ENCODE peak calls at places on chromosomes 13 and 19, in nine cellular contexts. H is colonic mucosa; D is thyroid gland; A is CD8-positive, alpha-beta T cell; Y is kidney; V is tibial artery; O is brain microvascular endothelial cell; Z is PC-3; E is H1. I is an unnamed sample.
A peak's percentile ranks its signal among the peaks of the same experiment; 100 is the strongest.

GRCh38 chr13:24713022-24713421 is 32.8 kb downstream of the ATP12A start:
- DNase-seq in H (no peak), D (peak; percentile 63), A (no peak), Y (no peak), V (no peak), O (no peak), Z (no peak), E (no peak), I (no peak)

GRCh38 chr19:1862424-1863307 is 713 bp downstream of the KLF16 start:
- DNase-seq in H (no peak), D (peak; percentile 32), A (peak; percentile 40), Y (peak; percentile 88), V (no peak), O (no peak), Z (peak; percentile 27), E (peak; percentile 73), I (no peak)

GRCh38 chr19:4077800-4078683 is 11.3 kb upstream of the ZBTB7A start:
- DNase-seq in H (peak; percentile 81), D (peak; percentile 63), A (peak; percentile 27), Y (peak; percentile 89), V (no peak), O (no peak), Z (peak; percentile 20), E (no peak), I (no peak)

GRCh38 chr13:46992383-46992952 is 95.6 kb upstream of the HTR2A start:
- DNase-seq in H (no peak), D (no peak), A (no peak), Y (no peak), V (no peak), O (peak; percentile 14), Z (peak; percentile 41), E (no peak), I (no peak)

GRCh38 chr19:1532003-1532402 is 8.1 kb downstream of the PLK5 start:
- DNase-seq in H (no peak), D (no peak), A (no peak), Y (no peak), V (no peak), O (no peak), Z (no peak), E (no peak), I (no peak)

GRCh38 chr13:76692326-76692725 is 193.9 kb downstream of the KCTD12 start:
- DNase-seq in H (no peak), D (no peak), A (no peak), Y (no peak), V (no peak), O (no peak), Z (no peak), E (no peak), I (no peak)

GRCh38 chr13:61146571-61146970 is 269.1 kb downstream of the PCDH20 start:
- DNase-seq in H (no peak), D (no peak), A (no peak), Y (no peak), V (no peak), O (no peak), Z (no peak), E (no peak), I (no peak)

GRCh38 chr13:64239372-64239771 is 2823.7 kb upstream of the PCDH20 start:
- DNase-seq in H (no peak), D (no peak), A (no peak), Y (no peak), V (no peak), O (no peak), Z (peak; percentile 47), E (no peak), I (no peak)

GRCh38 chr13:48965736-48966135 is 10.0 kb upstream of the FNDC3A start:
- DNase-seq in H (no peak), D (no peak), A (no peak), Y (no peak), V (no peak), O (no peak), Z (no peak), E (no peak), I (no peak)

GRCh38 chr13:98893361-98893760 is 84.5 kb downstream of the DOCK9 start:
- DNase-seq in H (no peak), D (no peak), A (no peak), Y (no peak), V (no peak), O (no peak), Z (no peak), E (no peak), I (no peak)

GRCh38 chr19:54209748-54210494 is 9.3 kb downstream of the RPS9 start:
- DNase-seq in H (peak; percentile 97), D (peak; percentile 93), A (no peak), Y (peak; percentile 95), V (peak; percentile 91), O (peak; percentile 99), Z (peak; percentile 99), E (no peak), I (no peak)

GRCh38 chr19:48750771-48751504 is 1.5 kb downstream of the FUT1 start:
- DNase-seq in H (no peak), D (no peak), A (no peak), Y (no peak), V (no peak), O (no peak), Z (no peak), E (no peak), I (no peak)

DNA sequence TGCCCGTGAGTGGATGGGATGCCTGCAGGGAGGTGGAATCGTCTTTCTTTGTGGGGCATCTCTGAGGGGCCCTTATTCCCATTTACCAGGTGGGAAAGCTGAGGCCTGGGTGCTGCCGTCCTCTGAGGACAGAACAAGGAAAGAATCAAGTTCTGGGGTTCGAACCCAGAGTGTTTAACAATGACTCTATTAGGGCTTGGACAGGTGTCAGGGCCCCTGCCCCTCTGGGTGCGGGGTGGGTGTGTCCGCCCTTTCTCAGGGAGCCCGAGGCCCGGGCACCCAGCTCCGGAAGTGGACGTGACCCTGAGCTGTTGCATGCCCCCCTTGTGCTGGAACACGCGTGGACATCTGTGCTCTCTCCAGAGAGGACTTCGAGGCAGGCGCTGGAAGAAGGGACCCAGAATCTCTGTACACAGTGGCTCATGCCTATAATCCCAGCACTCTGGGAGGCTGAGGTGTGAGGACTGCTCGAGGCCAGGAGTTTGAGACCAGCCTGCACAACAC is 10.8 kb downstream of the NDUFA11 start:
- DNase-seq in H (no peak), D (no peak), A (no peak), Y (no peak), V (no peak), O (no peak), Z (no peak), E (no peak), I (no peak)
- TF ChIP-seq CTCF in H (no peak), D (no peak), A (no peak), Y (no peak), V (no peak), O (no peak), Z (peak; percentile 16), E (no peak), I (no peak)

GRCh38 chr19:43471091-43471490 is 5.7 kb upstream of the LYPD3 start:
- DNase-seq in H (no peak), D (no peak), A (no peak), Y (no peak), V (no peak), O (no peak), Z (no peak), E (no peak), I (no peak)

GRCh38 chr19:43478323-43478722 is 12.9 kb upstream of the LYPD3 start:
- DNase-seq in H (no peak), D (no peak), A (no peak), Y (peak; percentile 6), V (no peak), O (no peak), Z (no peak), E (no peak), I (no peak)

GRCh38 chr19:43476606-43477005 is 11.2 kb upstream of the LYPD3 start:
- DNase-seq in H (no peak), D (no peak), A (no peak), Y (no peak), V (no peak), O (no peak), Z (peak; percentile 46), E (no peak), I (no peak)

GRCh38 chr19:43474487-43474886 is 9.1 kb upstream of the LYPD3 start:
- DNase-seq in H (no peak), D (no peak), A (no peak), Y (peak; percentile 39), V (no peak), O (no peak), Z (no peak), E (no peak), I (no peak)

DNA sequence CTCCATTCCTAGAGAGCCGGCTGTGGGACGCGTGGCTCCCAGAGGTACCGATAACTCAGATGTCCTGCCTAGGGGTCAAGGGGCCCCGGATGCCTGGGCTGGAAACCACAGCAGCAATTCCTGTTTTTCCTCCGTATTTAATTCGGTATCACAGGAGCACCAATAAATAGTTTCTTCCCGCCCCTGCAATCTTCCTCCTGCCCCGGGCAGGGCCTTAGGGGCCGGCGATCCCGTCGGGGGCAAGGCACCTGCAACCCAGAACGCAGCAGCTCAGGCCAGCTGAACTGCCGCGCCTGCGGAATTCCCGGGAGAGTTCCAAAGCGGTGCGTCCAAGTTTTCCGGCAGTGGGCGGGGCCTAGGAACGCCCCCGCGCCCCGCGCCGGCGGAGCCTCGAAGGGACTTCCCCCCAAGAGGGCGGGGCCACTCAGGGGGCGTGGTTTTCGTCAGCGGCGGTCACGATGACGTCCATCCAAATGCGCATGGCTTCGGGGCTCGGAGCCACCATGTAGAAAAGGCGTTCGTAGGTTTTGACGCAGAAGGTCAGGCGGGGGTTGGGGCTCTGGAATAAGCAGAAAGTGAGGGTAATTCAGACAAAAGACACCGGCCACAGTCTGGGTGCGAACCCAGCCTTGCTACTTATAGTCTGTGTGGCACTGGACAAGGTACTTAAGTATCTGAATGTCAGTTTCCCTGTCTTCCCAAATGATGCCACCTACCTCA is 9.7 kb upstream of the LYPD3 start:
- DNase-seq in H (peak; percentile 98), D (peak; percentile 87), A (peak; percentile 94), Y (peak; percentile 98), V (peak; percentile 97), O (peak; percentile 88), Z (peak; percentile 89), E (peak; percentile 100), I (no peak)
- H3K4me3 ChIP-seq in H (peak overlapping the region; percentile 13), D (no peak overlapping the region), A (peak overlapping the region; percentile 8), Y (peak overlapping the region; percentile 69), V (peak overlapping the region; percentile 41), O (peak overlapping the region; percentile 46), Z (peak overlapping the region; percentile 59), E (peak overlapping the region; percentile 30), I (peak overlapping the region; percentile 39)

GRCh38 chr19:16382775-16383543 is 58.3 kb downstream of the KLF2 start:
- DNase-seq in H (peak; percentile 88), D (no peak), A (peak; percentile 78), Y (peak; percentile 93), V (peak; percentile 93), O (peak; percentile 76), Z (peak; percentile 79), E (peak; percentile 91), I (no peak)
- TF ChIP-seq CTCF in H (peak; percentile 63), D (peak; percentile 84), A (peak; percentile 85), Y (peak; percentile 76), V (peak; percentile 92), O (peak; percentile 89), Z (peak; percentile 85), E (peak; percentile 87), I (peak; percentile 87)

DNA sequence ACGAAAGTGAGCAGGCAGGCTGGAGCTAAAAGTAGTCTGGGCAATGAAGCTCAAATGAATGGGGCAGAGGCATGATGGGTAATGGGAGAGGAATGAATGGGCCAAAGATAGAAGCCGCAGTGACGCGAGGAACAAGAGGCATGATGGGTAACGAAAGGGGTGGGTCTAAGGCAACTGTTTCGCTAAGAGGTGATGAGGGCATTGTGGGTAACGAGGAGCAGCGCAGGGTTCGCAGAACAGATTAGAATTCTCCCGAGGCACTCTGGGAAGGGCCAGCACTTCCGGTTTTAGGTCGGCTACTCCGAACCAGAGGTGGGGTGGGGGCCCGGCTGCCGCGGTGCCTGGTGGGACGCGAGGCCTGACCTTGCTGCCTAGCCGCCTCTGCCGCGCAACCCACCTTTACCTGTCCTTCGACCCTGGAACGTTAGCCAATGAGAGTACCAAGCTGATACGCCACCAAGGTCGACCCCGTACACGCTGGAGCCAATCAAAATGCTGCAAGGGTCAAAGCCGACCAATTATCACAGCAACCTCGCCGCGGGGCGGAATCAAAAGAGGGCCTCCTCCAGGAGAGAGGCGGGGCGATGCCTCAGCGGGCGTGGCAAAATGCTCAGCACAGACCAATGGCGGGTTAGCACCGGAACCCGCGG is 563 bp upstream of the TOMM40 start:
- DNase-seq in H (peak; percentile 100), D (peak; percentile 100), A (no peak), Y (no peak), V (peak; percentile 100), O (peak; percentile 99), Z (peak; percentile 99), E (peak; percentile 99), I (peak; percentile 100)
- H3K4me3 ChIP-seq in H (peak overlapping the region; percentile 33), D (no peak overlapping the region), A (peak overlapping the region; percentile 58), Y (peak overlapping the region; percentile 79), V (peak overlapping the region; percentile 54), O (peak overlapping the region; percentile 58), Z (peak overlapping the region; percentile 66), E (peak overlapping the region; percentile 28), I (peak overlapping the region; percentile 65)

I was measured in vagina.